ENCODE peak calls at places on chromosomes 5 and 9, in nine cellular contexts. T is kidney; I is AML-193; U is NCI-H774; S is stimulated activated CD4-positive, alpha-beta T cell treated with anti-CD3 and anti-CD28 coated beads, Interleukin-4, amount 100 ng/mL, for 24 hours; G is endothelial cell; H is fibroblast of mammary gland; N is NCI-H1105; Z is CD8-positive, alpha-beta T cell. P is an unnamed sample.

GRCh38 chr5:31415009-31415923 is 116.6 kb downstream of the DROSHA start:
- DNase-seq in T (no peak), I (no peak), U (no peak), S (no peak), G (no peak), H (no peak), N (no peak), Z (no peak), P (no peak)

GRCh38 chr5:172005708-172006377 is 595 bp downstream of the FBXW11 start:
- DNase-seq in T (peak), I (no peak), U (no peak), S (peak), G (peak), H (no peak), N (no peak), Z (peak), P (no peak)

GRCh38 chr9:98022447-98022846 is 34.1 kb upstream of the NANS start:
- DNase-seq in T (no peak), I (no peak), U (no peak), S (no peak), G (no peak), H (peak), N (no peak), Z (no peak), P (no peak)

GRCh38 chr9:131670247-131670681 is 69.6 kb downstream of the RAPGEF1 start:
- DNase-seq in T (no peak), I (no peak), U (no peak), S (no peak), G (no peak), H (no peak), N (no peak), Z (no peak), P (no peak)

GRCh38 chr9:133990366-133991210 is 1.5 kb downstream of the VAV2 start:
- DNase-seq in T (peak), I (no peak), U (peak), S (no peak), G (peak), H (peak), N (no peak), Z (no peak), P (no peak)

GRCh38 chr5:78508231-78508765 is 140.3 kb downstream of the LHFPL2 start:
- DNase-seq in T (no peak), I (no peak), U (no peak), S (no peak), G (no peak), H (no peak), N (no peak), Z (no peak), P (no peak)

GRCh38 chr9:105636331-105636730 is 25.9 kb upstream of the TAL2 start:
- DNase-seq in T (no peak), I (no peak), U (no peak), S (no peak), G (no peak), H (no peak), N (no peak), Z (no peak), P (no peak)

GRCh38 chr9:37408933-37409710 is 13.4 kb upstream of the GRHPR start:
- DNase-seq in T (peak), I (no peak), U (no peak), S (peak), G (no peak), H (no peak), N (no peak), Z (peak), P (no peak)

GRCh38 chr5:90169078-90169477 is 240.5 kb downstream of the CETN3 start:
- DNase-seq in T (no peak), I (no peak), U (no peak), S (no peak), G (no peak), H (no peak), N (peak), Z (no peak), P (no peak)